ENCODE peak calls at places on chromosomes 12 and 14, in eight cellular contexts. F, P, T, G, O, J, E and V are unnamed samples.

GRCh38 chr14:32932921-32933622 is 5.6 kb upstream of the NPAS3 start:
- DNase-seq in F (no peak), P (no peak), T (no peak), G (no peak), O (peak), J (no peak), E (no peak), V (peak)

GRCh38 chr12:85809500-85809899 is 26.7 kb downstream of the RASSF9 start:
- DNase-seq in F (no peak), P (no peak), T (no peak), G (no peak), O (no peak), J (no peak), E (no peak), V (no peak)

GRCh38 chr14:103247169-103247606 is 86.8 kb upstream of the EIF5 start:
- DNase-seq in F (no peak), P (no peak), T (no peak), G (no peak), O (no peak), J (no peak), E (no peak), V (no peak)

GRCh38 chr12:111692575-111693210 is 6.8 kb downstream of the ACAD10 start:
- DNase-seq in F (no peak), P (no peak), T (no peak), G (no peak), O (no peak), J (no peak), E (no peak), V (no peak)

GRCh38 chr12:5259523-5259922 is 172.4 kb upstream of the NTF3 start:
- DNase-seq in F (peak), P (no peak), T (no peak), G (no peak), O (no peak), J (no peak), E (no peak), V (no peak)

GRCh38 chr14:73567951-73568885 is 795 bp upstream of the ACOT2 start:
- DNase-seq in F (peak), P (no peak), T (no peak), G (no peak), O (no peak), J (no peak), E (no peak), V (no peak)

GRCh38 chr14:95034806-95035205 is 122.5 kb downstream of the DICER1 start:
- DNase-seq in F (no peak), P (no peak), T (no peak), G (no peak), O (no peak), J (no peak), E (no peak), V (no peak)

GRCh38 chr12:288687-289086 is 26.1 kb upstream of the SLC6A13 start:
- DNase-seq in F (no peak), P (no peak), T (no peak), G (no peak), O (peak), J (no peak), E (no peak), V (no peak)

GRCh38 chr14:67971627-67972625 is 152.3 kb downstream of the RAD51B start:
- DNase-seq in F (no peak), P (no peak), T (no peak), G (no peak), O (no peak), J (no peak), E (no peak), V (no peak)

GRCh38 chr14:72615511-72616121 is 278.3 kb downstream of the DPF3 start:
- DNase-seq in F (no peak), P (no peak), T (no peak), G (no peak), O (no peak), J (no peak), E (no peak), V (no peak)

GRCh38 chr12:24894869-24895268 is 54.0 kb downstream of the BCAT1 start:
- DNase-seq in F (no peak), P (no peak), T (no peak), G (no peak), O (no peak), J (no peak), E (no peak), V (no peak)

GRCh38 chr14:101171650-101172049 is 268.1 kb upstream of the RTL1 start:
- DNase-seq in F (no peak), P (no peak), T (no peak), G (no peak), O (no peak), J (no peak), E (no peak), V (no peak)

GRCh38 chr14:24630872-24631477 is 3.0 kb downstream of the GZMB start:
- DNase-seq in F (no peak), P (no peak), T (no peak), G (no peak), O (no peak), J (peak), E (no peak), V (no peak)

GRCh38 chr12:130647814-130648213 is 68.3 kb downstream of the RIMBP2 start:
- DNase-seq in F (no peak), P (no peak), T (no peak), G (no peak), O (no peak), J (no peak), E (no peak), V (no peak)

GRCh38 chr12:69052613-69053408 is 119.8 kb upstream of the CPM start:
- DNase-seq in F (peak), P (peak), T (no peak), G (peak), O (no peak), J (no peak), E (peak), V (no peak)

GRCh38 chr12:82904219-82904795 is 217.6 kb downstream of the TMTC2 start:
- DNase-seq in F (no peak), P (no peak), T (no peak), G (no peak), O (no peak), J (no peak), E (no peak), V (no peak)

GRCh38 chr12:25025260-25025659 is 76.4 kb upstream of the BCAT1 start:
- DNase-seq in F (no peak), P (no peak), T (no peak), G (no peak), O (no peak), J (no peak), E (no peak), V (no peak)

GRCh38 chr12:92034858-92035401 is 110.7 kb downstream of the BTG1 start:
- DNase-seq in F (peak), P (peak), T (peak), G (no peak), O (peak), J (peak), E (peak), V (no peak)

GRCh38 chr14:51554953-51555352 is 96.8 kb upstream of the FRMD6 start:
- DNase-seq in F (peak), P (no peak), T (no peak), G (peak), O (no peak), J (no peak), E (no peak), V (no peak)

GRCh38 chr14:22339277-22339676 is 249.7 kb downstream of the DAD1 start:
- DNase-seq in F (no peak), P (no peak), T (peak), G (no peak), O (peak), J (peak), E (no peak), V (no peak)

GRCh38 chr14:91281346-91281745 is 36.8 kb upstream of the GPR68 start:
- DNase-seq in F (no peak), P (no peak), T (no peak), G (no peak), O (peak), J (no peak), E (no peak), V (no peak)

GRCh38 chr14:55103005-55103640 is 25.9 kb upstream of the LGALS3 start:
- DNase-seq in F (peak), P (peak), T (peak), G (peak), O (peak), J (peak), E (peak), V (no peak)

GRCh38 chr12:9615420-9616135 is 7.9 kb upstream of the KLRB1 start:
- DNase-seq in F (no peak), P (no peak), T (no peak), G (no peak), O (no peak), J (no peak), E (no peak), V (no peak)

GRCh38 chr14:105097797-105098127 is 32.5 kb upstream of the GPR132 start:
- DNase-seq in F (no peak), P (no peak), T (no peak), G (no peak), O (no peak), J (no peak), E (no peak), V (no peak)

GRCh38 chr14:104855532-104856090 is 9.5 kb upstream of the CEP170B start:
- DNase-seq in F (no peak), P (no peak), T (no peak), G (no peak), O (no peak), J (no peak), E (no peak), V (no peak)

GRCh38 chr14:92670177-92670576 is 78.2 kb downstream of the LGMN start:
- DNase-seq in F (no peak), P (no peak), T (no peak), G (no peak), O (no peak), J (no peak), E (no peak), V (no peak)

GRCh38 chr14:92473261-92473946 is 40.2 kb upstream of the RIN3 start:
- DNase-seq in F (peak), P (no peak), T (peak), G (no peak), O (no peak), J (peak), E (no peak), V (no peak)